ENCODE peak calls at places on chromosome 17, in nine cellular contexts. One of them, this sample, is unnamed.
A peak's percentile ranks its signal among the peaks of the same experiment; 100 is the strongest.

GRCh38 chr17:5286846-5287245 is 4.8 kb downstream of the RABEP1 start:
- DNase-seq in A549: no peak
- DNase-seq in IMR-90: no peak
- DNase-seq in PC-9: peak; percentile 25
- DNase-seq in right cardiac atrium: no peak
- DNase-seq in heart right ventricle: no peak
- DNase-seq in tibial nerve: no peak
- DNase-seq in neuronal stem cell: no peak
- DNase-seq in suprapubic skin: no peak
- DNase-seq in this sample: no peak

GRCh38 chr17:19331134-19331533 is 31.4 kb downstream of the B9D1 start:
- DNase-seq in neuronal stem cell: no peak
- DNase-seq in A549: no peak
- DNase-seq in heart right ventricle: no peak
- DNase-seq in PC-9: peak; percentile 48
- DNase-seq in tibial nerve: no peak
- DNase-seq in IMR-90: peak; percentile 92
- DNase-seq in suprapubic skin: no peak
- DNase-seq in right cardiac atrium: no peak
- DNase-seq in this sample: peak; percentile 90

GRCh38 chr17:2177235-2177811 is 122.4 kb downstream of the HIC1 start:
- DNase-seq in heart right ventricle: no peak
- DNase-seq in A549: no peak
- DNase-seq in tibial nerve: no peak
- DNase-seq in neuronal stem cell: no peak
- DNase-seq in IMR-90: peak; percentile 83
- DNase-seq in PC-9: no peak
- DNase-seq in suprapubic skin: no peak
- DNase-seq in right cardiac atrium: no peak
- DNase-seq in this sample: no peak

GRCh38 chr17:45038771-45039634 is 12.4 kb downstream of the DCAKD start:
- DNase-seq in heart right ventricle: no peak
- DNase-seq in right cardiac atrium: no peak
- DNase-seq in IMR-90: no peak
- DNase-seq in neuronal stem cell: no peak
- DNase-seq in suprapubic skin: no peak
- DNase-seq in tibial nerve: peak; percentile 50
- DNase-seq in PC-9: no peak
- DNase-seq in A549: no peak
- DNase-seq in this sample: no peak

GRCh38 chr17:1076982-1077302 is 80.0 kb downstream of the TIMM22 start:
- DNase-seq in heart right ventricle: no peak
- DNase-seq in right cardiac atrium: no peak
- DNase-seq in IMR-90: no peak
- DNase-seq in A549: no peak
- DNase-seq in tibial nerve: no peak
- DNase-seq in PC-9: no peak
- DNase-seq in neuronal stem cell: no peak
- DNase-seq in suprapubic skin: no peak
- DNase-seq in this sample: no peak

GRCh38 chr17:41580244-41580575 is 6.5 kb downstream of the KRT14 start:
- DNase-seq in A549: no peak
- DNase-seq in heart right ventricle: no peak
- DNase-seq in IMR-90: no peak
- DNase-seq in PC-9: no peak
- DNase-seq in neuronal stem cell: no peak
- DNase-seq in tibial nerve: no peak
- DNase-seq in right cardiac atrium: no peak
- DNase-seq in suprapubic skin: no peak
- DNase-seq in this sample: no peak

GRCh38 chr17:40605301-40605700 is 40.0 kb upstream of the CCR7 start:
- DNase-seq in neuronal stem cell: no peak
- DNase-seq in tibial nerve: no peak
- DNase-seq in IMR-90: no peak
- DNase-seq in right cardiac atrium: no peak
- DNase-seq in PC-9: no peak
- DNase-seq in heart right ventricle: no peak
- DNase-seq in suprapubic skin: no peak
- DNase-seq in A549: no peak
- DNase-seq in this sample: no peak

GRCh38 chr17:9192010-9192409 is 170.7 kb downstream of the NTN1 start:
- DNase-seq in A549: no peak
- DNase-seq in right cardiac atrium: no peak
- DNase-seq in neuronal stem cell: no peak
- DNase-seq in PC-9: no peak
- DNase-seq in IMR-90: peak; percentile 5
- DNase-seq in tibial nerve: no peak
- DNase-seq in suprapubic skin: no peak
- DNase-seq in heart right ventricle: no peak
- DNase-seq in this sample: peak; percentile 3

GRCh38 chr17:74435775-74436359 is 4.0 kb downstream of the GPRC5C start:
- DNase-seq in tibial nerve: no peak
- DNase-seq in suprapubic skin: no peak
- DNase-seq in neuronal stem cell: no peak
- DNase-seq in heart right ventricle: no peak
- DNase-seq in IMR-90: no peak
- DNase-seq in PC-9: no peak
- DNase-seq in A549: no peak
- DNase-seq in right cardiac atrium: no peak
- DNase-seq in this sample: no peak

GRCh38 chr17:17109896-17110295 is 67.6 kb downstream of the MPRIP start:
- DNase-seq in suprapubic skin: no peak
- DNase-seq in tibial nerve: peak; percentile 18
- DNase-seq in PC-9: peak; percentile 69
- DNase-seq in heart right ventricle: no peak
- DNase-seq in A549: no peak
- DNase-seq in right cardiac atrium: peak; percentile 68
- DNase-seq in IMR-90: no peak
- DNase-seq in neuronal stem cell: no peak
- DNase-seq in this sample: no peak

GRCh38 chr17:32497431-32498205 is 10.8 kb downstream of the CDK5R1 start:
- DNase-seq in tibial nerve: no peak
- DNase-seq in suprapubic skin: no peak
- DNase-seq in PC-9: peak; percentile 30
- DNase-seq in right cardiac atrium: no peak
- DNase-seq in heart right ventricle: no peak
- DNase-seq in IMR-90: no peak
- DNase-seq in neuronal stem cell: no peak
- DNase-seq in A549: no peak
- DNase-seq in this sample: no peak

GRCh38 chr17:19508327-19508867 is 25.3 kb upstream of the SLC47A1 start:
- DNase-seq in suprapubic skin: no peak
- DNase-seq in A549: peak; percentile 65
- DNase-seq in right cardiac atrium: peak; percentile 77
- DNase-seq in PC-9: no peak
- DNase-seq in heart right ventricle: peak; percentile 20
- DNase-seq in neuronal stem cell: no peak
- DNase-seq in tibial nerve: no peak
- DNase-seq in IMR-90: no peak
- DNase-seq in this sample: no peak

GRCh38 chr17:18203308-18203707 is 19.7 kb downstream of the ALKBH5 start:
- DNase-seq in neuronal stem cell: no peak
- DNase-seq in heart right ventricle: no peak
- DNase-seq in IMR-90: no peak
- DNase-seq in right cardiac atrium: peak; percentile 6
- DNase-seq in PC-9: peak; percentile 63
- DNase-seq in tibial nerve: no peak
- DNase-seq in A549: no peak
- DNase-seq in suprapubic skin: no peak
- DNase-seq in this sample: no peak

GRCh38 chr17:5080591-5080990 is 2.3 kb downstream of the ZFP3 start:
- DNase-seq in suprapubic skin: no peak
- DNase-seq in heart right ventricle: no peak
- DNase-seq in A549: no peak
- DNase-seq in tibial nerve: no peak
- DNase-seq in right cardiac atrium: no peak
- DNase-seq in PC-9: no peak
- DNase-seq in IMR-90: no peak
- DNase-seq in neuronal stem cell: no peak
- DNase-seq in this sample: no peak

GRCh38 chr17:48624118-48624517 is 2.0 kb downstream of the HOXB9 start:
- DNase-seq in suprapubic skin: no peak
- DNase-seq in right cardiac atrium: no peak
- DNase-seq in IMR-90: no peak
- DNase-seq in heart right ventricle: no peak
- DNase-seq in tibial nerve: no peak
- DNase-seq in A549: no peak
- DNase-seq in PC-9: no peak
- DNase-seq in neuronal stem cell: no peak
- DNase-seq in this sample: no peak
- H3K4me1 ChIP-seq in suprapubic skin: peaks cover 27% of the 10 kb centered on the region
- H3K4me1 ChIP-seq in right cardiac atrium: peaks cover 3% of the 10 kb centered on the region
- H3K4me1 ChIP-seq in IMR-90: no peaks in the 10 kb centered on the region
- H3K4me1 ChIP-seq in heart right ventricle: peaks cover 23% of the 10 kb centered on the region
- H3K4me1 ChIP-seq in tibial nerve: no peaks in the 10 kb centered on the region
- H3K4me1 ChIP-seq in A549: peaks cover 15% of the 10 kb centered on the region
- H3K4me1 ChIP-seq in PC-9: peaks cover 3% of the 10 kb centered on the region
- H3K4me1 ChIP-seq in neuronal stem cell: no peaks in the 10 kb centered on the region
- H3K4me1 ChIP-seq in this sample: no peaks in the 10 kb centered on the region

GRCh38 chr17:67093348-67093747 is 49.0 kb downstream of the CACNG1 start:
- DNase-seq in neuronal stem cell: no peak
- DNase-seq in heart right ventricle: no peak
- DNase-seq in IMR-90: no peak
- DNase-seq in A549: no peak
- DNase-seq in PC-9: no peak
- DNase-seq in right cardiac atrium: no peak
- DNase-seq in tibial nerve: no peak
- DNase-seq in suprapubic skin: no peak
- DNase-seq in this sample: no peak
- H3K4me1 ChIP-seq in neuronal stem cell: no peaks in the 10 kb centered on the region
- H3K4me1 ChIP-seq in heart right ventricle: no peaks in the 10 kb centered on the region
- H3K4me1 ChIP-seq in IMR-90: no peaks in the 10 kb centered on the region
- H3K4me1 ChIP-seq in A549: peaks cover 9% of the 10 kb centered on the region
- H3K4me1 ChIP-seq in PC-9: no peaks in the 10 kb centered on the region
- H3K4me1 ChIP-seq in right cardiac atrium: no peaks in the 10 kb centered on the region
- H3K4me1 ChIP-seq in tibial nerve: no peaks in the 10 kb centered on the region
- H3K4me1 ChIP-seq in suprapubic skin: no peaks in the 10 kb centered on the region
- H3K4me1 ChIP-seq in this sample: peaks cover 9% of the 10 kb centered on the region

DNA sequence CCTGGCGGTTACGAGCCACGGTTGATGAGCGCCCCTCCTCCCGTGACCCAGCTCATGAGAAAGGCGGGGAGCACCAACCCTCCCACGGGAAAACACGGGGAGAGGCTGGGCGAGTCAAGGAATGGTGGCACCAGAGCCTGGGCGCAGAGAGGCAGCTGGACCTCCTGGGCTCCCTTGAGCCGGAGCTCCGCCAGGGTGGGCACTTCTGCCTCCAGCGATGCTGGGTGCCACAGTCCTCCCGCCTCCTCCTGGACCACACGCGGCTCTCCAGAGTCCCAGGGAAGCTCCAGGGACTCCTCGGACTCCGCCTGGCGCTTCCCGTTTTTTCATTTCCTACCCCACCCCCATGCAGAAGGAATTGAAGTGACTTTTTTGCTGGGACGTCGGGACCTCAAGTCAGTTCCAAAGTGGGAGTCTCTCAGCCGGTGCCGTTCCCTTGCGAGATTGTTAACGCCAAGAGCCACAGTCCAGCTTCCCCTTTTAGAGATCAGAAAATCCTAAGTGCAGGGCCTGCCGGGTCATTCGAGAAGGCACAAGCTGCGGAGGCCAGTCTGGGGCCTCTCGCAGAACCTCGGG is 6.6 kb upstream of the CBX8 start:
- DNase-seq in tibial nerve: no peak
- DNase-seq in heart right ventricle: no peak
- DNase-seq in IMR-90: no peak
- DNase-seq in neuronal stem cell: no peak
- DNase-seq in A549: no peak
- DNase-seq in right cardiac atrium: no peak
- DNase-seq in suprapubic skin: no peak
- DNase-seq in PC-9: no peak
- DNase-seq in this sample: no peak
- H3K4me1 ChIP-seq in tibial nerve: no peaks in the 10 kb centered on the region
- H3K4me1 ChIP-seq in heart right ventricle: peaks cover 30% of the 10 kb centered on the region
- H3K4me1 ChIP-seq in IMR-90: no peaks in the 10 kb centered on the region
- H3K4me1 ChIP-seq in neuronal stem cell: peaks cover 16% of the 10 kb centered on the region
- H3K4me1 ChIP-seq in A549: no peaks in the 10 kb centered on the region
- H3K4me1 ChIP-seq in right cardiac atrium: no peaks in the 10 kb centered on the region
- H3K4me1 ChIP-seq in suprapubic skin: peaks cover 54% of the 10 kb centered on the region
- H3K4me1 ChIP-seq in PC-9: peaks cover 4% of the 10 kb centered on the region
- H3K4me1 ChIP-seq in this sample: peaks cover 21% of the 10 kb centered on the region

GRCh38 chr17:76733618-76733957 is 3.5 kb downstream of the SRSF2 start:
- DNase-seq in suprapubic skin: no peak
- DNase-seq in right cardiac atrium: no peak
- DNase-seq in PC-9: no peak
- DNase-seq in A549: no peak
- DNase-seq in heart right ventricle: no peak
- DNase-seq in neuronal stem cell: no peak
- DNase-seq in IMR-90: no peak
- DNase-seq in tibial nerve: no peak
- DNase-seq in this sample: no peak

GRCh38 chr17:76735586-76736348 is 1.4 kb downstream of the SRSF2 start:
- DNase-seq in right cardiac atrium: no peak
- DNase-seq in tibial nerve: no peak
- DNase-seq in PC-9: no peak
- DNase-seq in A549: no peak
- DNase-seq in suprapubic skin: no peak
- DNase-seq in IMR-90: no peak
- DNase-seq in neuronal stem cell: no peak
- DNase-seq in heart right ventricle: no peak
- DNase-seq in this sample: peak; percentile 28

GRCh38 chr17:76735006-76735405 is 2.1 kb downstream of the SRSF2 start:
- DNase-seq in neuronal stem cell: no peak
- DNase-seq in A549: no peak
- DNase-seq in PC-9: no peak
- DNase-seq in heart right ventricle: no peak
- DNase-seq in suprapubic skin: no peak
- DNase-seq in IMR-90: peak; percentile 53
- DNase-seq in right cardiac atrium: no peak
- DNase-seq in tibial nerve: no peak
- DNase-seq in this sample: peak; percentile 68

GRCh38 chr17:76732734-76733617 is 4.2 kb downstream of the SRSF2 start:
- DNase-seq in right cardiac atrium: no peak
- DNase-seq in tibial nerve: no peak
- DNase-seq in IMR-90: no peak
- DNase-seq in A549: no peak
- DNase-seq in heart right ventricle: no peak
- DNase-seq in PC-9: no peak
- DNase-seq in neuronal stem cell: no peak
- DNase-seq in suprapubic skin: no peak
- DNase-seq in this sample: peak; percentile 38

DNA sequence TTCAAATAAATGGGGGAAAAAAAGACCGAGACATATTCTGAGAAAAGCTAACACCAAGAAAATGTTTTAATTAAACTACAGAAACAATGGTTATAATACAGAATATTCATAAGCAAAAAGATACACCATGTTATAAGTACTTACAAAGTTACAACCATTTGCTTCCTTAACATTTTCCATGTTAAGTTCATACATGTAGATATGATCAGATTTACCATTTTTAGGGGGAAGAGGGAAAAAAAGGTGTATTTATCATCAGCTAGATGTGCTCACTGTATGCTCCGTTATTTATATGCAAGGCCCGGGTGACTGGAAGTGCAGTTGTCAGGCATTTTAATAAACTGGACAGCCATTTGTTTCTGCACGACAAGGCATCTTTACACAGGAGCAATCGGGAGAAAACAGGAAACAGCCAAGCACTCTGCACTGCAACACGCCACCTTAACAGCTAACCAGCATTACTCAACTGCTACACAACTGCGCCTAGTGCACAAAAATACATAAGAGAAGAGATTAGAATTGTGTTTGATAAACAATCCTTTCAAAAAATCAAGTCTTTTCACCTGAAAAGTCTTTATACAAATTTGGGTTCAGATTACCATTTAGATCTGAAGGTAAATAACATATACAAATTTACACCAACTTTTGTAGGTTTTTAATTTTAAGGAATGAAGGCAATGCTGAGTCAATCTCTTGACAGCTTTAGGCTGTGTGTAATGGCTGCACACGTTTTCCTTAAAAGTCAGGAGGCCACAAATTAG is 2.9 kb downstream of the SRSF2 start:
- DNase-seq in neuronal stem cell: no peak
- DNase-seq in heart right ventricle: no peak
- DNase-seq in PC-9: no peak
- DNase-seq in IMR-90: peak; percentile 49
- DNase-seq in A549: no peak
- DNase-seq in suprapubic skin: no peak
- DNase-seq in right cardiac atrium: no peak
- DNase-seq in tibial nerve: no peak
- DNase-seq in this sample: peak; percentile 45
- H3K4me1 ChIP-seq in neuronal stem cell: peaks cover 8% of the 10 kb centered on the region
- H3K4me1 ChIP-seq in heart right ventricle: peaks cover 55% of the 10 kb centered on the region
- H3K4me1 ChIP-seq in PC-9: peaks cover 27% of the 10 kb centered on the region
- H3K4me1 ChIP-seq in IMR-90: peaks cover 2% of the 10 kb centered on the region
- H3K4me1 ChIP-seq in A549: peaks cover 36% of the 10 kb centered on the region
- H3K4me1 ChIP-seq in suprapubic skin: peaks cover 67% of the 10 kb centered on the region
- H3K4me1 ChIP-seq in right cardiac atrium: peaks cover 2% of the 10 kb centered on the region
- H3K4me1 ChIP-seq in tibial nerve: no peaks in the 10 kb centered on the region
- H3K4me1 ChIP-seq in this sample: peaks cover 47% of the 10 kb centered on the region

This sample was measured in adipocyte.